ENCODE peak calls at places on chromosomes 5 and 9, in ten cellular contexts. P is bronchial epithelial cell; K is testis; F is HCT116; Y is ovary; C is NB4; R is psoas muscle; G is suprapubic skin; E is CD8-positive, alpha-beta T cell; X is cardiac fibroblast. T is an unnamed sample.

GRCh38 chr5:159638954-159639559 is 277.2 kb upstream of the ADRA1B start:
- DNase-seq in P (no peak), K (no peak), F (no peak), Y (no peak), C (peak), R (no peak), G (no peak), E (no peak), X (peak), T (no peak)

GRCh38 chr5:26805076-26805475 is 233.3 kb downstream of the CDH9 start:
- DNase-seq in P (no peak), K (no peak), F (no peak), Y (no peak), C (no peak), R (no peak), G (no peak), E (no peak), X (no peak), T (no peak)

GRCh38 chr5:35794688-35795375 is 61.9 kb upstream of the IL7R start:
- DNase-seq in P (no peak), K (no peak), F (no peak), Y (no peak), C (no peak), R (no peak), G (no peak), E (no peak), X (no peak), T (no peak)

GRCh38 chr5:159928122-159928960 is 12.1 kb downstream of the ADRA1B start:
- DNase-seq in P (peak), K (no peak), F (peak), Y (peak), C (no peak), R (peak), G (no peak), E (no peak), X (peak), T (no peak)

GRCh38 chr5:41649659-41650058 is 139.3 kb upstream of the PLCXD3 start:
- DNase-seq in P (no peak), K (no peak), F (no peak), Y (no peak), C (no peak), R (no peak), G (no peak), E (no peak), X (peak), T (no peak)

GRCh38 chr5:104652271-104652861 is 1089.8 kb upstream of the NUDT12 start:
- DNase-seq in P (no peak), K (no peak), F (no peak), Y (no peak), C (no peak), R (no peak), G (no peak), E (no peak), X (no peak), T (no peak)

GRCh38 chr5:56440871-56441740 is 208.0 kb upstream of the ANKRD55 start:
- DNase-seq in P (peak), K (no peak), F (no peak), Y (peak), C (peak), R (no peak), G (no peak), E (no peak), X (peak), T (no peak)

GRCh38 chr5:140182803-140183367 is 7.9 kb downstream of the CYSTM1 start:
- DNase-seq in P (peak), K (peak), F (no peak), Y (no peak), C (peak), R (peak), G (no peak), E (no peak), X (peak), T (no peak)

GRCh38 chr9:90420714-90421513 is 221.7 kb downstream of the DIRAS2 start:
- DNase-seq in P (no peak), K (no peak), F (no peak), Y (no peak), C (no peak), R (no peak), G (no peak), E (no peak), X (no peak), T (no peak)

GRCh38 chr5:6583049-6583880 is 49.6 kb downstream of the NSUN2 start:
- DNase-seq in P (no peak), K (peak), F (no peak), Y (peak), C (no peak), R (peak), G (no peak), E (no peak), X (peak), T (no peak)

GRCh38 chr9:131658753-131659129 is 81.1 kb downstream of the RAPGEF1 start:
- DNase-seq in P (no peak), K (no peak), F (no peak), Y (no peak), C (peak), R (no peak), G (no peak), E (no peak), X (no peak), T (no peak)

GRCh38 chr5:81750308-81751008 is 439 bp downstream of the SSBP2 start:
- DNase-seq in P (no peak), K (peak), F (no peak), Y (no peak), C (peak), R (no peak), G (peak), E (peak), X (no peak), T (peak)

GRCh38 chr9:85536076-85536475 is 205.7 kb downstream of the AGTPBP1 start:
- DNase-seq in P (peak), K (peak), F (no peak), Y (no peak), C (no peak), R (no peak), G (no peak), E (no peak), X (peak), T (no peak)

GRCh38 chr5:135241536-135241935 is 157.5 kb downstream of the MACROH2A1 start:
- DNase-seq in P (no peak), K (no peak), F (no peak), Y (no peak), C (no peak), R (no peak), G (peak), E (peak), X (no peak), T (no peak)

GRCh38 chr9:124479947-124480620 is 27.1 kb downstream of the NR5A1 start:
- DNase-seq in P (no peak), K (no peak), F (no peak), Y (no peak), C (no peak), R (no peak), G (no peak), E (no peak), X (no peak), T (no peak)

GRCh38 chr9:124477211-124478013 is 27.2 kb downstream of the ADGRD2 start:
- DNase-seq in P (no peak), K (peak), F (no peak), Y (no peak), C (no peak), R (no peak), G (no peak), E (no peak), X (no peak), T (no peak)

GRCh38 chr9:124479371-124479770 is 27.8 kb downstream of the NR5A1 start:
- DNase-seq in P (no peak), K (no peak), F (no peak), Y (no peak), C (no peak), R (no peak), G (no peak), E (no peak), X (no peak), T (no peak)

GRCh38 chr9:124475868-124476690 is 25.8 kb downstream of the ADGRD2 start:
- DNase-seq in P (no peak), K (no peak), F (no peak), Y (no peak), C (peak), R (no peak), G (no peak), E (no peak), X (no peak), T (no peak)

GRCh38 chr9:124478014-124478753 is 27.9 kb downstream of the ADGRD2 start:
- DNase-seq in P (no peak), K (no peak), F (no peak), Y (no peak), C (no peak), R (no peak), G (no peak), E (no peak), X (no peak), T (no peak)
- H3K4me3 ChIP-seq in P (no peak), K (peak), F (no peak), Y (no peak), C (no peak), R (peak), G (peak), E (no peak), X (no peak), T (no peak)

GRCh38 chr5:59660737-59661136 is 232.8 kb downstream of the PDE4D start:
- DNase-seq in P (peak), K (no peak), F (no peak), Y (no peak), C (peak), R (no peak), G (no peak), E (no peak), X (peak), T (peak)

GRCh38 chr5:59661306-59661705 is 232.2 kb downstream of the PDE4D start:
- DNase-seq in P (peak), K (no peak), F (no peak), Y (no peak), C (no peak), R (no peak), G (no peak), E (no peak), X (peak), T (no peak)

GRCh38 chr5:59666709-59667108 is 226.8 kb downstream of the PDE4D start:
- DNase-seq in P (no peak), K (no peak), F (no peak), Y (no peak), C (no peak), R (no peak), G (no peak), E (no peak), X (no peak), T (no peak)

GRCh38 chr5:59665086-59665831 is 228.3 kb downstream of the PDE4D start:
- DNase-seq in P (peak), K (no peak), F (no peak), Y (no peak), C (no peak), R (no peak), G (no peak), E (no peak), X (peak), T (no peak)

DNA sequence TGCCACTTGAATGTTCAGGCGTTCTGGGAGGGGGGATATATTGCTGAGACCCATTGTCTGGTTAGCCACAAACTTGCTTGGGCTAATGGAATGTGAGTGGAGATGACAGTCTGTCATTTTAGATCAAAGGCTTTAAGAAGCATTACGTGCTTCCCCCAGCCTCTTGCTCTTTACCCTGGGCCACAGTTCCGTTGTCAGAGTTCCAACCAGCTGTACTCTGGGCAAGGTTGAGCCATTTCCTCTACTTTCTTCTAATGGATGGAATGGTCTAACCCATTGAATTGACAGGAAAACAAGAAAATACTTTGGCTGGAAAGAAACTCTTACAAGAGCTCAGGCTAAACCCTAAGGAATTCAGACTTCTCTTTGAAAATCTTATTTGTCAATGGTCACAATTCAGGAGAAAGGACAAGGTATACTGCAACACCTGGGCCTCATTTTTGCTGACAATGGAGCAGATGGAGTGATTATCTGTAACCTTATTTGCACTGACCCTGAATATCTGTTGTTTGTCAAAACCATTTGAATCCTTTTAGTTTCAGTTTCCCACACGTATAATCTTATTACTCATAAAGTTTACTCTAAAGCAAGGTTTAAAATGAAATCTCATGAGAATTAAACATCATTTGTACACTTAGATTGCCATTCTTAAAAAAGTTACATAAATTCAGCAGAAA is 231.4 kb downstream of the PDE4D start:
- DNase-seq in P (no peak), K (no peak), F (no peak), Y (no peak), C (no peak), R (no peak), G (no peak), E (no peak), X (peak), T (peak)
- TF ChIP-seq CTCF in P (no peak), K (no peak), F (no peak), Y (no peak), C (no peak), R (no peak), G (no peak), E (no peak), X (no peak), T (no peak)

GRCh38 chr5:99948850-99949249 is 586.3 kb upstream of the FAM174A start:
- DNase-seq in P (no peak), K (no peak), F (no peak), Y (no peak), C (no peak), R (no peak), G (no peak), E (no peak), X (no peak), T (no peak)
- H3K4me3 ChIP-seq in P (no peak), K (no peak), F (no peak), Y (no peak), C (no peak), R (no peak), G (no peak), E (no peak), X (no peak), T (no peak)

GRCh38 chr5:52800394-52801213 is 12.9 kb downstream of the ITGA1 start:
- DNase-seq in P (peak), K (peak), F (no peak), Y (peak), C (peak), R (peak), G (peak), E (peak), X (peak), T (peak)
- TF ChIP-seq CTCF in P (no peak), K (no peak), F (no peak), Y (no peak), C (no peak), R (peak), G (no peak), E (no peak), X (peak), T (no peak)

DNA sequence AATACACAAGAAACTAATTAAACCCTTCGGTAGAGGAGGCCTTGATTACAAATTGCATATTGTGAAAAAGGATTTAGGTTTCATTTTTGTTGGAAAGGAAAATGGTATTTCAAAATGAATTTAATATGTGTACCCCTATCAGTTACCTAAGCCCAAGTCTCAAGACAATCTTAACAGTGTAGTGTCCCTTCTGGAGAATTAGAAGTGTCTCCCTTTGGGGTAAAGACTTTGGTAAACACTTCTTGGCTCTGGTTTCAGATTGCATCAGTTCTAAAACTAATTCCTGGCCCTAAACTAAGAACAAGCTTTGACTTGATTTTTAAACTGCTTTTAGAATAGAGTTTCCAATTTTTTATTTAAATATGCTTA is 3.3 kb upstream of the STOM start:
- DNase-seq in P (peak), K (no peak), F (no peak), Y (no peak), C (no peak), R (no peak), G (no peak), E (no peak), X (peak), T (no peak)
- H3K4me3 ChIP-seq in P (no peak), K (no peak), F (no peak), Y (no peak), C (no peak), R (no peak), G (no peak), E (no peak), X (no peak), T (no peak)

DNA sequence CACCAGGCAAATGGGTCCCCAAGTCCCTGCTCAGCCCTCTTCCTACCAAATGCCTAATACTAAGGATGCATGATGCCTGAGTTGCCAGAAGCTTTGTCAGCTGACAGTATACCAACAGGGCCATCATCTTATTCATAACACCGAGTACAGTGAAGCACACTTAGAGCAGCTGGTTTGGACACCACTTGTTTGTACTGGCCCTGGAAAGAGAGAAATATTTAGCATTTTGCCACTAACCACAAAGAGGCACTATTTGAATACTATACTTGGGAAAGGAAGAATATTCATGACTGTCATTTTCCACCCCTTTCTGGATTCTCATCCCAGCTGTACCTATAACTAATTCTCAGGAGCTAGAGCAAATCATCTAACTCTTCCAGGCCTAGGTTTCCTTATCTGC is 364.4 kb upstream of the KIF2A start:
- DNase-seq in P (no peak), K (no peak), F (no peak), Y (no peak), C (no peak), R (no peak), G (no peak), E (no peak), X (no peak), T (no peak)
- TF ChIP-seq CTCF in P (no peak), K (no peak), F (no peak), Y (no peak), C (no peak), R (no peak), G (no peak), E (no peak), X (no peak), T (no peak)

GRCh38 chr9:99818439-99818992 is 3.2 kb upstream of the NR4A3 start:
- DNase-seq in P (no peak), K (peak), F (no peak), Y (no peak), C (peak), R (no peak), G (no peak), E (no peak), X (no peak), T (peak)
- H3K4me3 ChIP-seq in P (no peak), K (peak), F (peak), Y (peak), C (peak), R (peak), G (peak), E (peak), X (peak), T (peak)